ENCODE peak calls at places on chromosomes 4 and X, in five cellular contexts. One of them, this sample, is unnamed.
A peak's percentile ranks its signal among the peaks of the same experiment; 100 is the strongest.

GRCh38 chr4:155678011-155678410 is 11.4 kb downstream of the GUCY1A1 start:
- DNase-seq in adrenal gland: no peak
- DNase-seq in kidney: no peak
- DNase-seq in IMR-90: no peak
- DNase-seq in ascending aorta: no peak
- DNase-seq in this sample: no peak

GRCh38 chrX:102985182-102985581 is 48.1 kb downstream of the RAB40AL start:
- DNase-seq in ascending aorta: no peak
- DNase-seq in IMR-90: no peak
- DNase-seq in adrenal gland: peak; percentile 15
- DNase-seq in kidney: no peak
- DNase-seq in this sample: no peak

GRCh38 chr4:137749466-137749865 is 217.2 kb upstream of the PCDH18 start:
- DNase-seq in ascending aorta: no peak
- DNase-seq in adrenal gland: no peak
- DNase-seq in kidney: no peak
- DNase-seq in IMR-90: peak; percentile 58
- DNase-seq in this sample: no peak

GRCh38 chrX:68718443-68718820 is 71.0 kb downstream of the STARD8 start:
- DNase-seq in kidney: no peak
- DNase-seq in adrenal gland: no peak
- DNase-seq in ascending aorta: no peak
- DNase-seq in IMR-90: no peak
- DNase-seq in this sample: no peak

GRCh38 chr4:182955411-182955810 is 38.2 kb upstream of the DCTD start:
- DNase-seq in kidney: no peak
- DNase-seq in IMR-90: peak; percentile 68
- DNase-seq in ascending aorta: no peak
- DNase-seq in adrenal gland: no peak
- DNase-seq in this sample: no peak

GRCh38 chr4:109214622-109215350 is 87.7 kb downstream of the COL25A1 start:
- DNase-seq in kidney: no peak
- DNase-seq in adrenal gland: no peak
- DNase-seq in IMR-90: no peak
- DNase-seq in ascending aorta: no peak
- DNase-seq in this sample: no peak

GRCh38 chrX:103941201-103941975 is 21.0 kb upstream of the TMSB15B start:
- DNase-seq in ascending aorta: no peak
- DNase-seq in kidney: no peak
- DNase-seq in adrenal gland: no peak
- DNase-seq in IMR-90: peak; percentile 32
- DNase-seq in this sample: no peak

GRCh38 chr4:133668061-133668851 is 519.2 kb downstream of the PCDH10 start:
- DNase-seq in kidney: no peak
- DNase-seq in adrenal gland: no peak
- DNase-seq in IMR-90: no peak
- DNase-seq in ascending aorta: no peak
- DNase-seq in this sample: no peak

GRCh38 chr4:2788532-2789103 is 4.3 kb upstream of the SH3BP2 start:
- DNase-seq in kidney: peak; percentile 72
- DNase-seq in adrenal gland: no peak
- DNase-seq in ascending aorta: no peak
- DNase-seq in IMR-90: peak; percentile 29
- DNase-seq in this sample: no peak

GRCh38 chr4:37890501-37891220 is at the start of gene TBC1D1:
- DNase-seq in ascending aorta: peak; percentile 57
- DNase-seq in kidney: peak; percentile 91
- DNase-seq in IMR-90: no peak
- DNase-seq in adrenal gland: peak; percentile 75
- DNase-seq in this sample: no peak

GRCh38 chrX:67545772-67546495 is 2.1 kb downstream of the AR start:
- DNase-seq in adrenal gland: peak; percentile 37
- DNase-seq in IMR-90: no peak
- DNase-seq in ascending aorta: no peak
- DNase-seq in kidney: peak; percentile 73
- DNase-seq in this sample: peak; percentile 12

GRCh38 chrX:22674947-22675346 is 324.8 kb upstream of the DDX53 start:
- DNase-seq in ascending aorta: no peak
- DNase-seq in kidney: no peak
- DNase-seq in IMR-90: no peak
- DNase-seq in adrenal gland: no peak
- DNase-seq in this sample: no peak

GRCh38 chr4:129344058-129344457 is 248.1 kb downstream of the C4orf33 start:
- DNase-seq in IMR-90: peak; percentile 27
- DNase-seq in kidney: no peak
- DNase-seq in adrenal gland: no peak
- DNase-seq in ascending aorta: no peak
- DNase-seq in this sample: peak; percentile 7

GRCh38 chrX:107029752-107030151 is 29.7 kb upstream of the MORC4 start:
- DNase-seq in kidney: no peak
- DNase-seq in IMR-90: no peak
- DNase-seq in adrenal gland: no peak
- DNase-seq in ascending aorta: no peak
- DNase-seq in this sample: no peak

GRCh38 chr4:174865418-174865985 is 36.5 kb upstream of the GLRA3 start:
- DNase-seq in IMR-90: no peak
- DNase-seq in adrenal gland: no peak
- DNase-seq in kidney: no peak
- DNase-seq in ascending aorta: no peak
- DNase-seq in this sample: no peak

GRCh38 chr4:158169931-158170690 is 2.7 kb downstream of the GASK1B start:
- DNase-seq in kidney: no peak
- DNase-seq in ascending aorta: no peak
- DNase-seq in IMR-90: peak; percentile 21
- DNase-seq in adrenal gland: no peak
- DNase-seq in this sample: no peak

GRCh38 chr4:109690690-109691410 is 12.4 kb downstream of the CASP6 start:
- DNase-seq in IMR-90: no peak
- DNase-seq in ascending aorta: no peak
- DNase-seq in adrenal gland: no peak
- DNase-seq in kidney: no peak
- DNase-seq in this sample: no peak

GRCh38 chr4:92303621-92304027 is at the start of gene GRID2:
- DNase-seq in ascending aorta: no peak
- DNase-seq in IMR-90: peak; percentile 2
- DNase-seq in kidney: peak; percentile 45
- DNase-seq in adrenal gland: no peak
- DNase-seq in this sample: peak; percentile 36

GRCh38 chr4:17283251-17283650 is 228.6 kb downstream of the QDPR start:
- DNase-seq in adrenal gland: no peak
- DNase-seq in ascending aorta: no peak
- DNase-seq in IMR-90: no peak
- DNase-seq in kidney: no peak
- DNase-seq in this sample: no peak

GRCh38 chr4:17284323-17285175 is 227.3 kb downstream of the QDPR start:
- DNase-seq in IMR-90: no peak
- DNase-seq in ascending aorta: no peak
- DNase-seq in adrenal gland: no peak
- DNase-seq in kidney: no peak
- DNase-seq in this sample: no peak

GRCh38 chr4:17276821-17277220 is 235.1 kb downstream of the QDPR start:
- DNase-seq in kidney: peak; percentile 74
- DNase-seq in adrenal gland: peak; percentile 18
- DNase-seq in IMR-90: peak; percentile 53
- DNase-seq in ascending aorta: no peak
- DNase-seq in this sample: no peak

GRCh38 chr4:17283832-17284231 is 228.1 kb downstream of the QDPR start:
- DNase-seq in adrenal gland: no peak
- DNase-seq in ascending aorta: no peak
- DNase-seq in kidney: no peak
- DNase-seq in IMR-90: no peak
- DNase-seq in this sample: no peak

GRCh38 chr4:17280266-17280665 is 231.6 kb downstream of the QDPR start:
- DNase-seq in IMR-90: no peak
- DNase-seq in kidney: no peak
- DNase-seq in adrenal gland: no peak
- DNase-seq in ascending aorta: no peak
- DNase-seq in this sample: no peak
- TF ChIP-seq CTCF in IMR-90: no peak
- TF ChIP-seq CTCF in kidney: no peak
- TF ChIP-seq CTCF in adrenal gland: no peak
- TF ChIP-seq CTCF in ascending aorta: no peak
- TF ChIP-seq CTCF in this sample: no peak

DNA sequence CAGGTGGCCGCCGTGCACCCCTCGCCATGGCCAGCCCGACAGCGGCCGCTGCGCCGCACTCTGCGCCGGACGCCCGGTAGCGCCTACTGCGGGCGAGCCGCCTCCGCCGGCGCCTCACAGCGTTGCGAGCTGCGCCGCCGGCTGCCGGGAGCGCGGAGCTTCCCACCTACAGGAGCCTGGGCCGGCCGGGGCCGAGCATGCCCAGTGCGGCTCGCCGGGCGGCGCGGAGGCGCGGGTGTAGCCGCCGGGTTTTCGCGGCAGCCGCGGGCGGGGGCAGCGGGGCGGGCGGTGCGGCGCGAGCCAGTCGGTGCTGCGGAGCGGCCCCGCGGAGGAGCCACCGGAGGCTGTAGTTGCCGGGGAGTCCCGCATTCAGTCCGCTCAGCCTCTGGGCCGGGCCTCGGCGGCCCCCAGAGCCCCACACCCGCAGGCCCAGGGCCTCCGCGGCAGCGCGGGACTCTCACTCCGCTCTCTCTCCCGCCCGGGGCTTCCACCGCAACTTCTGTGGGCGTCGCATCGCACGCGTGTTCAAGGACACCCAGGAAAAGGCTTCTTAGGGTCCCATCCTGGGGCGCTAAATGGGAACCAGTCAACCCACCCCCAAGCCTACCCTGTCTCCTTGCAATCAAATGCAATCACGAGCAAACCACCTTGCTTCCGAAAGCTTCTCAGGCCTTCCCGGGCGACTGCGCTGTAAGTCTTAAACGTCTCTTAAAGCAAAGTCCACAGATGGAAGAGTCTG is at the start of gene MFAP3L:
- DNase-seq in IMR-90: peak; percentile 84
- DNase-seq in adrenal gland: peak; percentile 84
- DNase-seq in ascending aorta: peak; percentile 55
- DNase-seq in kidney: peak; percentile 95
- DNase-seq in this sample: peak; percentile 79
- TF ChIP-seq CTCF in IMR-90: peak; percentile 19
- TF ChIP-seq CTCF in adrenal gland: no peak
- TF ChIP-seq CTCF in ascending aorta: no peak
- TF ChIP-seq CTCF in kidney: no peak
- TF ChIP-seq CTCF in this sample: no peak

DNA sequence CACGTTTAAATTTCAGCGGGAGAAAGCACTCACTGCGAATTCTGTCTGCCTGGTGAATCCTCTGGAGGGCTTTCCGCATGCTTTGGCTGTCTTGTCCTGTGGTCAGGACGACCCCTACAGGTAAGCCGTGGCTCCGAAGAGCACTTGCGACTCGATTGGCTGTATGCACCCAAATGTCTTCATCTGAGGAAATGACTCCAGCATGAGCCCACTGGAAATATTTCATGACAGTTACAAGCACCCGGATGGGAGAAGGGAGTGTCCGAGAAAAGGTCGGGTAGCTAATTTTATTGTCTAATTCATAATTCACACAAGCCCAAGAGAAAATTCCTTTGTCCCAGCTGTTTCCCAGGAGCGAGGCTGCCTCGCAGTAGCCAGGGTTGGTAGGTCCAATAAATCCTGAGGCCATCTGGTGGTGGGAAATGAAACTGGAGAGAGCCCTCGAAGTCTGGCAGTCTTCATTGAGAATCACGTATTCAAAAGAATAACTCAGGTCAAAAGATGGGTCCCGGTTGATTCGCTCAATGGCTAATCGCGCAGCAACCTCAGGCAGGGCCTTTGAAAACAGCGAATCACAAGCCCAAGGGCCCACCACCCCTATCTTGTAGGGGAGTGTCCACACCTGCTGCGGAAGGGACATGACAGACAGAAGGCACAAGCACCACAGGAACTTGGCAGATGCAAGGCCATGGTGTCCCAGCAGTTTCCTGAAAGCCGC is 6.6 kb downstream of the GUCY2F start:
- DNase-seq in kidney: peak; percentile 62
- DNase-seq in ascending aorta: no peak
- DNase-seq in IMR-90: peak; percentile 34
- DNase-seq in adrenal gland: peak; percentile 43
- DNase-seq in this sample: peak; percentile 65
- TF ChIP-seq CTCF in kidney: peak; percentile 39
- TF ChIP-seq CTCF in ascending aorta: peak; percentile 15
- TF ChIP-seq CTCF in IMR-90: peak; percentile 50
- TF ChIP-seq CTCF in adrenal gland: peak; percentile 46
- TF ChIP-seq CTCF in this sample: peak; percentile 76

DNA sequence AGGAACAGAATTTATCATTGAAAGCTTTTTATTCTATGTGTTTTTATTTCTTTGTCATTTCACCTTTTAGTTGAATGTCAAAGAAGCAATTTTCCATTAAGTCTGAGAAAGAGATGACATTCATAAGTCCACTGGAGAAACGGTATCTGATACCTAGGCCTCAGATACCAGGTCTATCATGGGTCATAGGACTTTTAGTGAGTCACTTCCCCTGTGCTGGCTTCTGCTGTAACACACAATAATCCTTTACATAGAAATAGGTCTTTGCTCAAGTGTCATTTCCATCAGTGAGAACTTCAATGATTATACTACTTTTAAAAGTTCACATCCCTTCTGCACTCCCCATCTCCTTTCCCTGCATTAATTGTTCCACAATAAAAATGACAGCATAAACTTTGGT is 125.5 kb upstream of the ARMCX2 start:
- DNase-seq in kidney: no peak
- DNase-seq in IMR-90: no peak
- DNase-seq in ascending aorta: no peak
- DNase-seq in adrenal gland: no peak
- DNase-seq in this sample: no peak
- TF ChIP-seq CTCF in kidney: no peak
- TF ChIP-seq CTCF in IMR-90: no peak
- TF ChIP-seq CTCF in ascending aorta: no peak
- TF ChIP-seq CTCF in adrenal gland: no peak
- TF ChIP-seq CTCF in this sample: no peak

DNA sequence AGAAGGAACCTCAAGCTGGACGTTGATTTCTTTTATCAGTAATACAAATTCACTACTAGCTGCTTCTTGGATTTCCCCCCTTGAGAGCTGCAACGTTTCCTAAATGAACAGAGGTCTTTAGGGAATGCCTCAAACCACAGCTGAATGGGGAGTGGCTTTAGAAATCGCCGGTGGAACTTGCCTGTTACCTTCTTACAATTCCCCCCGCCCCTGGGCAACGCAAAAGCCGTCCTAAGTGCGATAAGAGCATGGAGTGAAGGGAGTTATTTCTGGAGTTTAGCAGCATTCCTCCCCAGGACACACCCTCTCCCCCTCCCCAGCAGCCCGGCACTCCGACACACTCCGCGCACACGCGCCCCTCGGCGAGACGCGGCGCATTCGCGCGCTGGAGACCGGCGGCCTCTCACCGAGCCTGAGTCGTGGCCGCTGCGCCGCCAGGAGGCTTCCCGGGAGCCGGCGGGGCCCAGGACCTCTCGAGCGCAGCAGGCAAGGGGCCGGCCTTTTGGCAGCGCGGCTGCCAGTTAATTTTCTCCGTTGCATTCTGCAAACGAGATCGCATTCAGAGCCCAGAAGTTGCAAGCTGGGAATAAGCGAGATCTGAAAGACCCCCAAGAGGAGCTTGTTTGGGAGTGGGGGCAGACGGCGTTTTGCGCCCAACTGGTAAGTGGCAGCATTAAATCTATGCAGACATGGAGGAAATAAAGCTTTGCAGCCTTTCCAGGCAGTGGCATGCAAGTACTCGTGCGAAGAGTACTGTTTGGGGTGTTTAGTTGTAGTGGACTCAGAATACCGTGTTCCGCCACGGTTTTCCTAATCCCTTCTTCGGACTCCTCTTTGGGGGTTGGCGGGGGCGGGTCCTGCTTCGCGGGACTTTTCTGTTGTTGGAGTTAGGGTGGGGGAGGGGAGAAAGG is 134.6 kb downstream of the PALLD start:
- DNase-seq in kidney: peak; percentile 89
- DNase-seq in IMR-90: peak; percentile 55
- DNase-seq in ascending aorta: no peak
- DNase-seq in adrenal gland: peak; percentile 32
- DNase-seq in this sample: peak; percentile 69
- TF ChIP-seq CTCF in kidney: peak; percentile 21
- TF ChIP-seq CTCF in IMR-90: peak; percentile 45
- TF ChIP-seq CTCF in ascending aorta: peak; percentile 40
- TF ChIP-seq CTCF in adrenal gland: peak; percentile 33
- TF ChIP-seq CTCF in this sample: peak; percentile 63

This sample was measured in neural crest cell.